ENCODE peak calls at places on chromosomes 3 and 15, in six cellular contexts. C is A549; W is pancreas; F is CD8-positive, alpha-beta memory T cell; I is adrenal gland; R is mesendoderm. S is an unnamed sample.

GRCh38 chr15:55789066-55789660 is 46.2 kb upstream of the PRTG start:
- DNase-seq in R (peak), F (peak), C (peak), W (no peak), I (peak), S (no peak)

GRCh38 chr3:127291611-127292010 is 3.8 kb upstream of the PRR20G start:
- DNase-seq in I (no peak), R (no peak), F (no peak), W (no peak), C (no peak), S (no peak)

GRCh38 chr3:54171509-54171908 is 49.2 kb downstream of the CACNA2D3 start:
- DNase-seq in F (no peak), I (no peak), C (no peak), R (no peak), W (no peak), S (no peak)

GRCh38 chr3:182814419-182815160 is 21.3 kb downstream of the ATP11B start:
- DNase-seq in F (no peak), R (no peak), W (no peak), I (no peak), C (no peak), S (no peak)

GRCh38 chr3:158680861-158681260 is 8.4 kb upstream of the LXN start:
- DNase-seq in W (no peak), C (no peak), I (no peak), R (no peak), F (no peak), S (no peak)

GRCh38 chr15:36658321-36658720 is 78.9 kb downstream of the CDIN1 start:
- DNase-seq in R (no peak), C (no peak), I (no peak), F (no peak), W (no peak), S (no peak)

GRCh38 chr3:24315991-24316390 is 178.7 kb downstream of the THRB start:
- DNase-seq in F (no peak), I (no peak), R (no peak), W (no peak), C (no peak), S (no peak)

GRCh38 chr3:170429050-170429449 is 10.4 kb downstream of the CLDN11 start:
- DNase-seq in R (no peak), W (no peak), I (no peak), C (no peak), F (no peak), S (no peak)

GRCh38 chr3:170232266-170232665 is 10.0 kb downstream of the PRKCI start:
- DNase-seq in W (no peak), F (no peak), R (no peak), C (no peak), I (no peak), S (no peak)

GRCh38 chr15:80844011-80844732 is 65.0 kb downstream of the CEMIP start:
- DNase-seq in C (no peak), F (no peak), W (no peak), I (no peak), R (peak), S (no peak)

GRCh38 chr15:50751394-50751793 is 14.1 kb downstream of the SPPL2A start:
- DNase-seq in C (no peak), F (peak), I (no peak), W (no peak), R (no peak), S (no peak)

GRCh38 chr3:39388741-39389248 is 5.6 kb downstream of the SLC25A38 start:
- DNase-seq in F (no peak), I (no peak), R (no peak), W (no peak), C (no peak), S (no peak)